ENCODE peak calls at places on chromosomes 5 and 9, in four cellular contexts. One of them, this sample, is unnamed.

GRCh38 chr9:98520221-98520920 is 188.4 kb downstream of the GABBR2 start:
- DNase-seq in NCI-H146: no peak
- DNase-seq in memory B cell: no peak
- DNase-seq in brain microvascular endothelial cell: no peak
- DNase-seq in this sample: no peak

GRCh38 chr9:99349870-99350269 is 127.8 kb downstream of the SEC61B start:
- DNase-seq in NCI-H146: no peak
- DNase-seq in memory B cell: no peak
- DNase-seq in brain microvascular endothelial cell: no peak
- DNase-seq in this sample: no peak

GRCh38 chr5:157890825-157891587 is 32.1 kb upstream of the CLINT1 start:
- DNase-seq in NCI-H146: no peak
- DNase-seq in memory B cell: no peak
- DNase-seq in brain microvascular endothelial cell: no peak
- DNase-seq in this sample: no peak

GRCh38 chr9:83959061-83959460 is 21.0 kb downstream of the HNRNPK start:
- DNase-seq in NCI-H146: no peak
- DNase-seq in memory B cell: no peak
- DNase-seq in brain microvascular endothelial cell: peak
- DNase-seq in this sample: no peak

GRCh38 chr9:83198336-83198735 is 135.4 kb upstream of the RASEF start:
- DNase-seq in NCI-H146: peak
- DNase-seq in memory B cell: no peak
- DNase-seq in brain microvascular endothelial cell: no peak
- DNase-seq in this sample: no peak

GRCh38 chr5:79697222-79698164 is 7.9 kb downstream of the CMYA5 start:
- DNase-seq in NCI-H146: no peak
- DNase-seq in memory B cell: no peak
- DNase-seq in brain microvascular endothelial cell: peak
- DNase-seq in this sample: no peak

GRCh38 chr9:20884985-20885593 is 146.4 kb downstream of the HACD4 start:
- DNase-seq in NCI-H146: peak
- DNase-seq in memory B cell: peak
- DNase-seq in brain microvascular endothelial cell: peak
- DNase-seq in this sample: no peak

GRCh38 chr5:126884269-126884819 is 107.4 kb downstream of the LMNB1 start:
- DNase-seq in NCI-H146: no peak
- DNase-seq in memory B cell: no peak
- DNase-seq in brain microvascular endothelial cell: peak
- DNase-seq in this sample: no peak

GRCh38 chr5:176415240-176416122 is 858 bp downstream of the CLTB start:
- DNase-seq in NCI-H146: no peak
- DNase-seq in memory B cell: peak
- DNase-seq in brain microvascular endothelial cell: peak
- DNase-seq in this sample: no peak

GRCh38 chr5:103475629-103476240 is 86.9 kb downstream of the NUDT12 start:
- DNase-seq in NCI-H146: peak
- DNase-seq in memory B cell: no peak
- DNase-seq in brain microvascular endothelial cell: no peak
- DNase-seq in this sample: no peak

GRCh38 chr9:16223074-16223871 is 647.2 kb downstream of the BNC2 start:
- DNase-seq in NCI-H146: no peak
- DNase-seq in memory B cell: no peak
- DNase-seq in brain microvascular endothelial cell: no peak
- DNase-seq in this sample: no peak

GRCh38 chr5:98510111-98510510 is 263.4 kb upstream of the RGMB start:
- DNase-seq in NCI-H146: no peak
- DNase-seq in memory B cell: no peak
- DNase-seq in brain microvascular endothelial cell: peak
- DNase-seq in this sample: no peak

GRCh38 chr9:120965344-120966004 is 38.9 kb upstream of the TRAF1 start:
- DNase-seq in NCI-H146: peak
- DNase-seq in memory B cell: no peak
- DNase-seq in brain microvascular endothelial cell: no peak
- DNase-seq in this sample: no peak

GRCh38 chr9:106929471-106930198 is 66.7 kb downstream of the ZNF462 start:
- DNase-seq in NCI-H146: no peak
- DNase-seq in memory B cell: no peak
- DNase-seq in brain microvascular endothelial cell: no peak
- DNase-seq in this sample: no peak

GRCh38 chr5:43315697-43316096 is 2.5 kb upstream of the HMGCS1 start:
- DNase-seq in NCI-H146: peak
- DNase-seq in memory B cell: no peak
- DNase-seq in brain microvascular endothelial cell: no peak
- DNase-seq in this sample: no peak

GRCh38 chr5:127206320-127207113 is 84.1 kb upstream of the MEGF10 start:
- DNase-seq in NCI-H146: no peak
- DNase-seq in memory B cell: no peak
- DNase-seq in brain microvascular endothelial cell: peak
- DNase-seq in this sample: no peak

GRCh38 chr9:18568969-18569368 is 95.0 kb downstream of the ADAMTSL1 start:
- DNase-seq in NCI-H146: peak
- DNase-seq in memory B cell: no peak
- DNase-seq in brain microvascular endothelial cell: peak
- DNase-seq in this sample: no peak

GRCh38 chr5:124264499-124264898 is 481.9 kb downstream of the ZNF608 start:
- DNase-seq in NCI-H146: peak
- DNase-seq in memory B cell: no peak
- DNase-seq in brain microvascular endothelial cell: no peak
- DNase-seq in this sample: no peak

GRCh38 chr5:169173372-169173771 is 127.6 kb downstream of the SLIT3 start:
- DNase-seq in NCI-H146: no peak
- DNase-seq in memory B cell: no peak
- DNase-seq in brain microvascular endothelial cell: no peak
- DNase-seq in this sample: no peak

GRCh38 chr5:149581192-149581861 is at the start of gene ARHGEF37:
- DNase-seq in NCI-H146: peak
- DNase-seq in memory B cell: peak
- DNase-seq in brain microvascular endothelial cell: no peak
- DNase-seq in this sample: no peak

GRCh38 chr5:14153071-14153864 is 10.1 kb downstream of the TRIO start:
- DNase-seq in NCI-H146: no peak
- DNase-seq in memory B cell: no peak
- DNase-seq in brain microvascular endothelial cell: no peak
- DNase-seq in this sample: no peak

GRCh38 chr9:36924071-36924470 is 110.0 kb downstream of the PAX5 start:
- DNase-seq in NCI-H146: peak
- DNase-seq in memory B cell: no peak
- DNase-seq in brain microvascular endothelial cell: peak
- DNase-seq in this sample: no peak

This sample was measured in GM12892.